ENCODE peak calls at places on chromosomes 11 and 22, in nine cellular contexts. Q is mesendoderm, D is AG10803, V is OCI-LY7, F is left colon, K is T-helper 9 cell, L is NAMALWA, M is endothelial cell, N is GM13977. X is an unnamed sample.

GRCh38 chr11:57638811-57639320 is 10.8 kb downstream of the YPEL4 start:
- DNase-seq in Q (peak; percentile 45), D (no peak), V (no peak), F (no peak), K (no peak), L (no peak), M (no peak), N (peak; percentile 51), X (no peak)

GRCh38 chr11:34823197-34823596 is 93.0 kb downstream of the APIP start:
- DNase-seq in Q (no peak), D (no peak), V (no peak), F (no peak), K (no peak), L (no peak), M (no peak), N (no peak), X (no peak)

GRCh38 chr11:77197626-77198320 is 69.7 kb downstream of the MYO7A start:
- DNase-seq in Q (no peak), D (no peak), V (no peak), F (peak; percentile 18), K (no peak), L (no peak), M (no peak), N (no peak), X (no peak)

GRCh38 chr22:42805016-42805997 is 51.8 kb downstream of the ARFGAP3 start:
- DNase-seq in Q (no peak), D (no peak), V (no peak), F (no peak), K (no peak), L (no peak), M (no peak), N (no peak), X (peak; percentile 34)

GRCh38 chr11:93160156-93160555 is 37.6 kb downstream of the SLC36A4 start:
- DNase-seq in Q (no peak), D (no peak), V (no peak), F (no peak), K (no peak), L (no peak), M (no peak), N (no peak), X (no peak)

GRCh38 chr11:77073328-77074001 is 6.7 kb downstream of the CAPN5 start:
- DNase-seq in Q (no peak), D (peak; percentile 95), V (no peak), F (peak; percentile 96), K (no peak), L (no peak), M (no peak), N (no peak), X (no peak)

GRCh38 chr22:42848941-42849340 is 8.1 kb downstream of the ARFGAP3 start:
- DNase-seq in Q (no peak), D (no peak), V (no peak), F (no peak), K (no peak), L (no peak), M (no peak), N (no peak), X (no peak)

GRCh38 chr22:31126128-31126868 is 3.5 kb downstream of the INPP5J start:
- DNase-seq in Q (no peak), D (no peak), V (no peak), F (no peak), K (no peak), L (no peak), M (no peak), N (no peak), X (no peak)

GRCh38 chr22:23453277-23453676 is 126.8 kb downstream of the IGLL1 start:
- DNase-seq in Q (no peak), D (no peak), V (no peak), F (no peak), K (no peak), L (no peak), M (no peak), N (no peak), X (no peak)

GRCh38 chr11:86551286-86551685 is 121.1 kb downstream of the ME3 start:
- DNase-seq in Q (peak; percentile 18), D (peak; percentile 89), V (no peak), F (no peak), K (no peak), L (no peak), M (no peak), N (no peak), X (no peak)

GRCh38 chr11:111939836-111940604 is 2.9 kb downstream of the DIXDC1 start:
- DNase-seq in Q (no peak), D (peak; percentile 87), V (no peak), F (no peak), K (no peak), L (no peak), M (no peak), N (no peak), X (no peak)

GRCh38 chr22:45757068-45757467 is 85.4 kb downstream of the ATXN10 start:
- DNase-seq in Q (peak; percentile 97), D (peak; percentile 60), V (no peak), F (no peak), K (no peak), L (no peak), M (no peak), N (no peak), X (peak; percentile 92)

GRCh38 chr11:126426820-126427749 is 71.6 kb downstream of the ST3GAL4 start:
- DNase-seq in Q (no peak), D (no peak), V (no peak), F (no peak), K (no peak), L (no peak), M (no peak), N (no peak), X (no peak)

GRCh38 chr11:93775289-93775688 is 8.8 kb upstream of the MED17 start:
- DNase-seq in Q (peak; percentile 59), D (no peak), V (peak; percentile 41), F (no peak), K (no peak), L (peak; percentile 40), M (peak; percentile 13), N (no peak), X (peak; percentile 83)

GRCh38 chr22:28759861-28760560 is 12.5 kb upstream of the CCDC117 start:
- DNase-seq in Q (peak; percentile 40), D (no peak), V (peak; percentile 25), F (no peak), K (no peak), L (peak; percentile 23), M (no peak), N (no peak), X (peak; percentile 82)

X was measured in GM23338.